ENCODE peak calls at places on chromosomes 4 and X, in six cellular contexts. E is breast epithelium, F is testis, M is fibroblast of lung, J is OCI-LY7, W is left lung. A is an unnamed sample.

GRCh38 chr4:82528074-82528473 is 33.7 kb downstream of the TMEM150C start:
- DNase-seq in J (no peak), M (no peak), E (no peak), F (no peak), W (no peak), A (no peak)

GRCh38 chr4:101977096-101977495 is 186.6 kb downstream of the BANK1 start:
- DNase-seq in E (peak; percentile 44), F (no peak), J (no peak), W (peak; percentile 41), M (peak; percentile 98), A (no peak)

GRCh38 chrX:51728202-51728601 is 15.0 kb upstream of the GSPT2 start:
- DNase-seq in F (no peak), J (no peak), E (no peak), W (no peak), M (no peak), A (no peak)

GRCh38 chrX:118254611-118255010 is 91.3 kb upstream of the WDR44 start:
- DNase-seq in M (peak; percentile 22), W (no peak), F (peak; percentile 79), E (peak; percentile 48), J (peak; percentile 45), A (no peak)

GRCh38 chrX:38664285-38664684 is 102.9 kb downstream of the TSPAN7 start:
- DNase-seq in E (no peak), F (peak; percentile 17), W (no peak), J (peak; percentile 13), M (peak; percentile 29), A (no peak)

GRCh38 chrX:40360557-40360956 is 220.2 kb upstream of the ATP6AP2 start:
- DNase-seq in E (no peak), J (no peak), F (no peak), W (no peak), M (no peak), A (no peak)

GRCh38 chrX:151912221-151912620 is 468 bp upstream of the MAGEA4 start:
- DNase-seq in E (no peak), J (no peak), M (no peak), F (peak; percentile 14), W (no peak), A (no peak)

GRCh38 chrX:119655125-119655524 is 37.8 kb downstream of the SEPTIN6 start:
- DNase-seq in F (peak; percentile 53), W (no peak), M (peak; percentile 90), E (no peak), J (no peak), A (no peak)

GRCh38 chr4:721261-722171 is 15.9 kb downstream of the PCGF3 start:
- DNase-seq in E (no peak), M (peak; percentile 15), F (peak; percentile 89), J (no peak), W (no peak), A (no peak)

GRCh38 chr4:134777626-134778025 is 576.0 kb upstream of the PABPC4L start:
- DNase-seq in J (no peak), F (no peak), E (no peak), W (no peak), M (peak; percentile 3), A (no peak)

GRCh38 chr4:74964311-74964710 is 31.4 kb downstream of the PARM1 start:
- DNase-seq in W (no peak), M (no peak), F (no peak), E (no peak), J (no peak), A (no peak)

GRCh38 chrX:79270401-79270800 is 96.7 kb downstream of the ITM2A start:
- DNase-seq in F (peak; percentile 52), M (no peak), W (no peak), E (no peak), J (peak; percentile 74), A (peak; percentile 46)

GRCh38 chrX:37590047-37590446 is 18.6 kb downstream of the LANCL3 start:
- DNase-seq in M (no peak), E (no peak), J (no peak), W (no peak), F (no peak), A (no peak)

GRCh38 chrX:47361538-47362511 is 8.6 kb upstream of the ZNF157 start:
- DNase-seq in F (peak; percentile 82), M (peak; percentile 98), E (peak; percentile 73), W (peak; percentile 78), J (peak; percentile 93), A (peak; percentile 75)

GRCh38 chrX:115068896-115069295 is 51.5 kb upstream of the IL13RA2 start:
- DNase-seq in J (no peak), E (no peak), M (no peak), W (no peak), F (no peak), A (no peak)

GRCh38 chr4:100984901-100985300 is 362.4 kb downstream of the PPP3CA start:
- DNase-seq in M (peak; percentile 93), F (no peak), E (no peak), W (no peak), J (no peak), A (no peak)

GRCh38 chr4:186740822-186741221 is 17.2 kb upstream of the FAT1 start:
- DNase-seq in M (peak; percentile 52), W (no peak), E (no peak), J (no peak), F (no peak), A (no peak)

GRCh38 chr4:107991945-107992625 is 2.4 kb downstream of the HADH start:
- DNase-seq in M (peak; percentile 23), W (no peak), F (no peak), J (peak; percentile 9), E (no peak), A (no peak)

GRCh38 chr4:97548943-97549583 is 594.2 kb downstream of the STPG2 start:
- DNase-seq in F (no peak), J (no peak), M (no peak), E (no peak), W (no peak), A (no peak)

GRCh38 chrX:52574416-52575275 is 57.8 kb upstream of the XAGE1B start:
- DNase-seq in F (peak; percentile 43), M (peak; percentile 53), J (peak; percentile 65), W (no peak), E (peak; percentile 20), A (no peak)

GRCh38 chr4:168167714-168168284 is 75.5 kb downstream of the ANXA10 start:
- DNase-seq in E (no peak), J (no peak), W (no peak), F (no peak), M (peak; percentile 59), A (no peak)

DNA sequence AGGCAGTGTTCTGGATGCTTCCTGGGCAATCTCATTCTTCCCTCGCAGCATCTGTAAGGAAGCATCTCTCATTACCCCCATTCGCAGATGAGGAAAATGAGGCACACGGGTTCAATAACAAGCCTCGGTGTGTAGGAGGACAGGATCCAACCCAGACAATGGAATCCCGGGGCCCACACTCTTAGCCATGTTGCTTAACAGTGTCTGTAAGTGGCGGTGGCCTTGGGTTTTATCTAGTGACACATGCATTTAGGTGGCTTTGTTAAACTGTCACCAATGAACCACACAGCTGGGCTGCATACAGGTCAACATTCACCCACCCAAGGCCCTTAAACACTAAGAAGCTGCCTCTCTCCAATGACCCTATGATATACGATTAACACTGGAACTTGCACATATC is 22.6 kb downstream of the RELL1 start:
- DNase-seq in M (no peak), J (no peak), F (peak; percentile 43), E (no peak), W (no peak), A (no peak)
- H3K4me1 ChIP-seq in M (peaks cover 25% of the 10 kb centered on the region), J (peaks cover 13% of the 10 kb centered on the region), F (peaks cover 38% of the 10 kb centered on the region), E (no peaks in the 10 kb centered on the region), W (peaks cover 34% of the 10 kb centered on the region), A (peaks cover 78% of the 10 kb centered on the region)

GRCh38 chr4:24753519-24753918 is 41.9 kb upstream of the SOD3 start:
- DNase-seq in W (no peak), E (no peak), F (no peak), M (peak; percentile 14), J (no peak), A (no peak)

GRCh38 chr4:24752140-24752539 is 43.2 kb upstream of the SOD3 start:
- DNase-seq in E (no peak), M (no peak), F (no peak), J (no peak), W (no peak), A (no peak)

GRCh38 chr4:24750106-24750505 is 45.3 kb upstream of the SOD3 start:
- DNase-seq in J (no peak), E (no peak), M (no peak), W (no peak), F (no peak), A (no peak)

GRCh38 chr4:24748758-24749350 is 46.5 kb upstream of the SOD3 start:
- DNase-seq in E (no peak), M (no peak), W (no peak), J (no peak), F (peak; percentile 82), A (no peak)

DNA sequence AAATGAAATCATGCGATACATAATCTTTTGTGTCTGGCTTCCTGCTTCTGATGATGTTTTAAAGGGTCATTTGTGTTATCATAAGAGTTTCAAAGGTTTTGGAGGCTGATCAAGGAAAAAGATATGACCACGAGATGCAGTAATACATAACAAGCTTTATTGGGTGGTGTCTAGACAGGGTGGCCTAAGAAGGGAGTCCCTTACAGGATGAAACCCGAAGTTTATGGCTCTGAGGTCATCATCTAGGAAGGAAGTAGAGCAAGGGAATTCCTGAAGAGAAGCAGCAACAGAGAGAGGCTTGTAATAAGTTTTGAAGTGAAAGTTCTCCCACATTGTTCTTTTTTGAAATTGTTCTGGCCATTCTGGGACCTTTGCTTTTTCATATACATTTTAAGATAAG is 40.8 kb upstream of the SOD3 start:
- DNase-seq in E (no peak), F (no peak), J (no peak), W (no peak), M (no peak), A (no peak)
- H3K27ac ChIP-seq in E (no peak overlapping the region), F (no peak overlapping the region), J (no peak overlapping the region), W (no peak overlapping the region), M (no peak overlapping the region), A (no peak overlapping the region)

GRCh38 chr4:8666581-8666980 is 74.0 kb downstream of the CPZ start:
- DNase-seq in J (no peak), E (no peak), M (no peak), F (no peak), W (no peak), A (peak; percentile 10)

GRCh38 chr4:8665406-8666360 is 73.1 kb downstream of the CPZ start:
- DNase-seq in M (peak; percentile 1), E (no peak), F (no peak), W (peak; percentile 20), J (no peak), A (peak; percentile 9)

GRCh38 chr4:8662776-8663175 is 70.2 kb downstream of the CPZ start:
- DNase-seq in W (no peak), J (no peak), F (no peak), E (no peak), M (no peak), A (peak; percentile 22)

GRCh38 chr4:8664031-8664805 is 71.7 kb downstream of the CPZ start:
- DNase-seq in E (no peak), F (no peak), M (no peak), W (peak; percentile 22), J (no peak), A (peak; percentile 16)

DNA sequence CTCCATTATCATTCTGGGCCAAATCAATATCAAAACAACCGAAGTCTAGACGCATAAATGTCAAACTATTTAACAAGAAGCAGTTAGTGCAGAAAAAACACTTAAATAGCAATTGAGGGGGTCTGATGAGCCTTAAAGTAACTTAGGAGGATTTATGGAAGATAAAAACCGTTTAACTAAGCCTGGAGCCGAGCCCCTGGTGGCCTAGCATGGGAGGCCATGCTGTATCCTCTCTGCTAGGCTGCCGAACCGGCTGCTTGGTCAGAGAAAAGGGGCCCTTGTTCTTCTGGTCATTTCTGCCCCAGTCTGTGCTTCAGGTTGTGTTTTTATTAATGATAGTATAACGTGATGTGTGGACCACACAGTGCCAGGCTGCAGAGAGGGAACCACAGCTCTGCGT is 72.4 kb downstream of the CPZ start:
- DNase-seq in J (no peak), W (peak; percentile 8), E (no peak), M (no peak), F (no peak), A (peak; percentile 15)
- TF ChIP-seq CTCF in J (no peak), W (no peak), E (no peak), M (no peak), F (no peak), A (no peak)

GRCh38 chr4:6894086-6894478 is 15.5 kb upstream of the TBC1D14 start:
- DNase-seq in F (no peak), E (no peak), M (no peak), J (no peak), W (peak; percentile 16), A (no peak)
- H3K4me1 ChIP-seq in F (peaks cover 9% of the 10 kb centered on the region), E (peaks cover 3% of the 10 kb centered on the region), M (peaks cover 13% of the 10 kb centered on the region), J (peaks cover 3% of the 10 kb centered on the region), W (peaks cover 11% of the 10 kb centered on the region), A (peaks cover 21% of the 10 kb centered on the region)